ENCODE peak calls at places on chromosomes 4 and X, in seven cellular contexts. One of them, this sample, is unnamed.

GRCh38 chr4:41477200-41477910 is 60.6 kb upstream of the LIMCH1 start:
- DNase-seq in Panc1: no peak
- DNase-seq in lung: no peak
- DNase-seq in WERI-Rb-1: no peak
- DNase-seq in A549: no peak
- DNase-seq in ascending aorta: no peak
- DNase-seq in IMR-90: no peak
- DNase-seq in this sample: no peak

GRCh38 chr4:84855774-84856173 is 110.7 kb downstream of the WDFY3 start:
- DNase-seq in Panc1: no peak
- DNase-seq in lung: no peak
- DNase-seq in WERI-Rb-1: no peak
- DNase-seq in A549: no peak
- DNase-seq in ascending aorta: no peak
- DNase-seq in IMR-90: no peak
- DNase-seq in this sample: no peak

GRCh38 chr4:140309124-140309870 is 64.1 kb upstream of the SCOC start:
- DNase-seq in Panc1: no peak
- DNase-seq in lung: no peak
- DNase-seq in WERI-Rb-1: no peak
- DNase-seq in A549: no peak
- DNase-seq in ascending aorta: no peak
- DNase-seq in IMR-90: peak
- DNase-seq in this sample: no peak

GRCh38 chr4:88697113-88697512 is 516 bp downstream of the NAP1L5 start:
- DNase-seq in Panc1: no peak
- DNase-seq in lung: no peak
- DNase-seq in WERI-Rb-1: no peak
- DNase-seq in A549: no peak
- DNase-seq in ascending aorta: peak
- DNase-seq in IMR-90: peak
- DNase-seq in this sample: no peak

GRCh38 chr4:80989921-80990544 is 40.5 kb upstream of the BMP3 start:
- DNase-seq in Panc1: peak
- DNase-seq in lung: no peak
- DNase-seq in WERI-Rb-1: peak
- DNase-seq in A549: peak
- DNase-seq in ascending aorta: no peak
- DNase-seq in IMR-90: peak
- DNase-seq in this sample: peak

GRCh38 chrX:135596495-135596894 is 76.0 kb downstream of the INTS6L start:
- DNase-seq in Panc1: no peak
- DNase-seq in lung: no peak
- DNase-seq in WERI-Rb-1: peak
- DNase-seq in A549: peak
- DNase-seq in ascending aorta: no peak
- DNase-seq in IMR-90: peak
- DNase-seq in this sample: no peak

GRCh38 chrX:78517124-78517523 is 142.0 kb downstream of the RTL3 start:
- DNase-seq in Panc1: no peak
- DNase-seq in lung: no peak
- DNase-seq in WERI-Rb-1: no peak
- DNase-seq in A549: no peak
- DNase-seq in ascending aorta: no peak
- DNase-seq in IMR-90: no peak
- DNase-seq in this sample: peak

GRCh38 chr4:113349400-113349799 is 299.9 kb downstream of the ANK2 start:
- DNase-seq in Panc1: no peak
- DNase-seq in lung: no peak
- DNase-seq in WERI-Rb-1: no peak
- DNase-seq in A549: no peak
- DNase-seq in ascending aorta: no peak
- DNase-seq in IMR-90: no peak
- DNase-seq in this sample: no peak

GRCh38 chr4:157004279-157005161 is 32.9 kb upstream of the PDGFC start:
- DNase-seq in Panc1: no peak
- DNase-seq in lung: no peak
- DNase-seq in WERI-Rb-1: no peak
- DNase-seq in A549: no peak
- DNase-seq in ascending aorta: no peak
- DNase-seq in IMR-90: no peak
- DNase-seq in this sample: no peak

GRCh38 chrX:153657161-153657560 is 10.2 kb downstream of the DUSP9 start:
- DNase-seq in Panc1: no peak
- DNase-seq in lung: no peak
- DNase-seq in WERI-Rb-1: no peak
- DNase-seq in A549: no peak
- DNase-seq in ascending aorta: peak
- DNase-seq in IMR-90: no peak
- DNase-seq in this sample: no peak

GRCh38 chrX:123330229-123330942 is 146.3 kb downstream of the GRIA3 start:
- DNase-seq in Panc1: no peak
- DNase-seq in lung: no peak
- DNase-seq in WERI-Rb-1: no peak
- DNase-seq in A549: no peak
- DNase-seq in ascending aorta: no peak
- DNase-seq in IMR-90: no peak
- DNase-seq in this sample: no peak

GRCh38 chrX:40098264-40099045 is 697 bp upstream of the BCOR start:
- DNase-seq in Panc1: no peak
- DNase-seq in lung: no peak
- DNase-seq in WERI-Rb-1: peak
- DNase-seq in A549: peak
- DNase-seq in ascending aorta: no peak
- DNase-seq in IMR-90: no peak
- DNase-seq in this sample: no peak

GRCh38 chrX:84078991-84079390 is 109.0 kb downstream of the RPS6KA6 start:
- DNase-seq in Panc1: no peak
- DNase-seq in lung: no peak
- DNase-seq in WERI-Rb-1: no peak
- DNase-seq in A549: no peak
- DNase-seq in ascending aorta: no peak
- DNase-seq in IMR-90: no peak
- DNase-seq in this sample: no peak

GRCh38 chrX:153917814-153918213 is 8.2 kb downstream of the ARHGAP4 start:
- DNase-seq in Panc1: no peak
- DNase-seq in lung: no peak
- DNase-seq in WERI-Rb-1: no peak
- DNase-seq in A549: no peak
- DNase-seq in ascending aorta: no peak
- DNase-seq in IMR-90: no peak
- DNase-seq in this sample: no peak

GRCh38 chrX:6851140-6851539 is 296.4 kb upstream of the STS start:
- DNase-seq in Panc1: no peak
- DNase-seq in lung: no peak
- DNase-seq in WERI-Rb-1: no peak
- DNase-seq in A549: no peak
- DNase-seq in ascending aorta: no peak
- DNase-seq in IMR-90: no peak
- DNase-seq in this sample: no peak

GRCh38 chr4:80362578-80363181 is 27.1 kb downstream of the CFAP299 start:
- DNase-seq in Panc1: no peak
- DNase-seq in lung: no peak
- DNase-seq in WERI-Rb-1: peak
- DNase-seq in A549: no peak
- DNase-seq in ascending aorta: no peak
- DNase-seq in IMR-90: peak
- DNase-seq in this sample: no peak

GRCh38 chrX:134174273-134174660 is 62.7 kb upstream of the CCDC160 start:
- DNase-seq in Panc1: no peak
- DNase-seq in lung: no peak
- DNase-seq in WERI-Rb-1: no peak
- DNase-seq in A549: no peak
- DNase-seq in ascending aorta: no peak
- DNase-seq in IMR-90: no peak
- DNase-seq in this sample: no peak

GRCh38 chr4:14176613-14177012 is 549.1 kb upstream of the BOD1L1 start:
- DNase-seq in Panc1: no peak
- DNase-seq in lung: no peak
- DNase-seq in WERI-Rb-1: no peak
- DNase-seq in A549: no peak
- DNase-seq in ascending aorta: no peak
- DNase-seq in IMR-90: peak
- DNase-seq in this sample: no peak

GRCh38 chr4:8376361-8377102 is 64.0 kb downstream of the ACOX3 start:
- DNase-seq in Panc1: no peak
- DNase-seq in lung: no peak
- DNase-seq in WERI-Rb-1: no peak
- DNase-seq in A549: no peak
- DNase-seq in ascending aorta: no peak
- DNase-seq in IMR-90: no peak
- DNase-seq in this sample: no peak

GRCh38 chr4:76430519-76431388 is 4.3 kb upstream of the SHROOM3 start:
- DNase-seq in Panc1: peak
- DNase-seq in lung: no peak
- DNase-seq in WERI-Rb-1: no peak
- DNase-seq in A549: peak
- DNase-seq in ascending aorta: no peak
- DNase-seq in IMR-90: peak
- DNase-seq in this sample: peak

GRCh38 chr4:1344696-1345095 is 2.3 kb upstream of the UVSSA start:
- DNase-seq in Panc1: no peak
- DNase-seq in lung: no peak
- DNase-seq in WERI-Rb-1: no peak
- DNase-seq in A549: no peak
- DNase-seq in ascending aorta: no peak
- DNase-seq in IMR-90: peak
- DNase-seq in this sample: no peak

DNA sequence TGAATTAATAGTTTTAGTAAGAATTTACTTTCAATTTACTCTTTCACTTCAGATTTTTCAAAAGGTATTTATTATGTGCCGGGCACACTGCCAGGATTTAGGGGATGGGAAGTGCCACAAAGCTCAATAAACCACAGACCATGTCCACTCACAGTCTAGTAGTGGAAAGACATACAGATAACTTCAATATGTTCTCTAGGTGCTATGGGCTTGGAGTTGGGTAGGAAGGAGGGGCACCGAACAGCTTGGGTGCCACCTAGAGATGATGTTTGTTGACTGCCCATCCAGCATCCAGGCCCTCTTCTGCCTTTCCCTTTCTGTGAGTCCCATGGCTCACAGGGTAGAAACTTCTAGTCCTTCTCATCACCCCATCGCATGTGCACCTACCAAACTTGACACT is 17.8 kb downstream of the MFAP3L start:
- DNase-seq in Panc1: no peak
- DNase-seq in lung: no peak
- DNase-seq in WERI-Rb-1: no peak
- DNase-seq in A549: peak
- DNase-seq in ascending aorta: no peak
- DNase-seq in IMR-90: no peak
- DNase-seq in this sample: no peak
- TF ChIP-seq CTCF in Panc1: peak
- TF ChIP-seq CTCF in lung: no peak
- TF ChIP-seq CTCF in WERI-Rb-1: peak
- TF ChIP-seq CTCF in A549: no peak
- TF ChIP-seq CTCF in ascending aorta: no peak
- TF ChIP-seq CTCF in IMR-90: no peak
- TF ChIP-seq CTCF in this sample: no peak

GRCh38 chr4:26751004-26751403 is 109.6 kb upstream of the STIM2 start:
- DNase-seq in Panc1: no peak
- DNase-seq in lung: no peak
- DNase-seq in WERI-Rb-1: no peak
- DNase-seq in A549: no peak
- DNase-seq in ascending aorta: no peak
- DNase-seq in IMR-90: no peak
- DNase-seq in this sample: no peak

GRCh38 chr4:26751838-26752237 is 108.8 kb upstream of the STIM2 start:
- DNase-seq in Panc1: no peak
- DNase-seq in lung: no peak
- DNase-seq in WERI-Rb-1: no peak
- DNase-seq in A549: no peak
- DNase-seq in ascending aorta: no peak
- DNase-seq in IMR-90: no peak
- DNase-seq in this sample: no peak

GRCh38 chr4:26748805-26749204 is 111.8 kb upstream of the STIM2 start:
- DNase-seq in Panc1: no peak
- DNase-seq in lung: no peak
- DNase-seq in WERI-Rb-1: no peak
- DNase-seq in A549: no peak
- DNase-seq in ascending aorta: no peak
- DNase-seq in IMR-90: no peak
- DNase-seq in this sample: no peak

GRCh38 chr4:26749867-26750266 is 110.8 kb upstream of the STIM2 start:
- DNase-seq in Panc1: no peak
- DNase-seq in lung: no peak
- DNase-seq in WERI-Rb-1: no peak
- DNase-seq in A549: no peak
- DNase-seq in ascending aorta: no peak
- DNase-seq in IMR-90: no peak
- DNase-seq in this sample: no peak

GRCh38 chr4:26746742-26747351 is 113.8 kb upstream of the STIM2 start:
- DNase-seq in Panc1: no peak
- DNase-seq in lung: no peak
- DNase-seq in WERI-Rb-1: no peak
- DNase-seq in A549: no peak
- DNase-seq in ascending aorta: no peak
- DNase-seq in IMR-90: no peak
- DNase-seq in this sample: peak
- H3K4me3 ChIP-seq in Panc1: no peak
- H3K4me3 ChIP-seq in lung: no peak
- H3K4me3 ChIP-seq in WERI-Rb-1: no peak
- H3K4me3 ChIP-seq in A549: no peak
- H3K4me3 ChIP-seq in ascending aorta: no peak
- H3K4me3 ChIP-seq in IMR-90: no peak
- H3K4me3 ChIP-seq in this sample: no peak

GRCh38 chrX:57083143-57083542 is 38.2 kb downstream of the SPIN2B start:
- DNase-seq in Panc1: no peak
- DNase-seq in lung: no peak
- DNase-seq in WERI-Rb-1: no peak
- DNase-seq in A549: no peak
- DNase-seq in ascending aorta: no peak
- DNase-seq in IMR-90: no peak
- DNase-seq in this sample: no peak
- TF ChIP-seq CTCF in Panc1: no peak
- TF ChIP-seq CTCF in lung: no peak
- TF ChIP-seq CTCF in WERI-Rb-1: peak
- TF ChIP-seq CTCF in A549: no peak
- TF ChIP-seq CTCF in ascending aorta: no peak
- TF ChIP-seq CTCF in IMR-90: no peak
- TF ChIP-seq CTCF in this sample: no peak

GRCh38 chrX:72478853-72479252 is 93.8 kb downstream of the HDAC8 start:
- DNase-seq in Panc1: no peak
- DNase-seq in lung: no peak
- DNase-seq in WERI-Rb-1: no peak
- DNase-seq in A549: no peak
- DNase-seq in ascending aorta: no peak
- DNase-seq in IMR-90: no peak
- DNase-seq in this sample: no peak

GRCh38 chrX:72475952-72476668 is 96.5 kb downstream of the HDAC8 start:
- DNase-seq in Panc1: no peak
- DNase-seq in lung: no peak
- DNase-seq in WERI-Rb-1: no peak
- DNase-seq in A549: no peak
- DNase-seq in ascending aorta: no peak
- DNase-seq in IMR-90: no peak
- DNase-seq in this sample: no peak

GRCh38 chrX:72479324-72480274 is 93.0 kb downstream of the HDAC8 start:
- DNase-seq in Panc1: no peak
- DNase-seq in lung: no peak
- DNase-seq in WERI-Rb-1: no peak
- DNase-seq in A549: no peak
- DNase-seq in ascending aorta: no peak
- DNase-seq in IMR-90: no peak
- DNase-seq in this sample: no peak

GRCh38 chrX:72477787-72478186 is 94.9 kb downstream of the HDAC8 start:
- DNase-seq in Panc1: no peak
- DNase-seq in lung: no peak
- DNase-seq in WERI-Rb-1: no peak
- DNase-seq in A549: no peak
- DNase-seq in ascending aorta: no peak
- DNase-seq in IMR-90: no peak
- DNase-seq in this sample: no peak

GRCh38 chrX:72478351-72478750 is 94.3 kb downstream of the HDAC8 start:
- DNase-seq in Panc1: no peak
- DNase-seq in lung: no peak
- DNase-seq in WERI-Rb-1: no peak
- DNase-seq in A549: no peak
- DNase-seq in ascending aorta: no peak
- DNase-seq in IMR-90: no peak
- DNase-seq in this sample: no peak
- H3K4me3 ChIP-seq in Panc1: no peak
- H3K4me3 ChIP-seq in lung: no peak
- H3K4me3 ChIP-seq in WERI-Rb-1: no peak
- H3K4me3 ChIP-seq in A549: no peak
- H3K4me3 ChIP-seq in ascending aorta: no peak
- H3K4me3 ChIP-seq in IMR-90: no peak
- H3K4me3 ChIP-seq in this sample: no peak